ENCODE peak calls at places on chromosomes 5 and 9, in four cellular contexts. F is IMR-90, Q is H9, L is H1. H is an unnamed sample.

GRCh38 chr5:150153957-150154617 is 1.6 kb downstream of the PDGFRB start:
- DNase-seq in L (no peak), Q (no peak), F (peak; percentile 80), H (peak; percentile 78)

GRCh38 chr5:9898319-9898718 is 268.2 kb upstream of the TAS2R1 start:
- DNase-seq in L (no peak), Q (peak; percentile 59), F (peak; percentile 49), H (peak; percentile 71)

GRCh38 chr5:109718632-109719031 is 28.9 kb downstream of the MAN2A1 start:
- DNase-seq in Q (no peak), L (no peak), F (peak; percentile 14), H (no peak)

GRCh38 chr5:58317009-58317408 is 142.9 kb downstream of the PLK2 start:
- DNase-seq in L (no peak), Q (no peak), F (no peak), H (no peak)

GRCh38 chr5:171647043-171647899 is 138.3 kb upstream of the SMIM23 start:
- DNase-seq in Q (peak; percentile 69), L (no peak), F (peak; percentile 79), H (peak; percentile 72)

GRCh38 chr5:114097570-114097969 is 264.3 kb upstream of the KCNN2 start:
- DNase-seq in F (no peak), Q (no peak), L (no peak), H (peak; percentile 48)

GRCh38 chr5:150665044-150665443 is 4.0 kb downstream of the MYOZ3 start:
- DNase-seq in Q (peak; percentile 19), L (no peak), F (peak; percentile 62), H (no peak)

GRCh38 chr5:81336528-81336927 is 35.1 kb downstream of the ZCCHC9 start:
- DNase-seq in Q (no peak), L (no peak), F (peak; percentile 4), H (no peak)

GRCh38 chr5:158590936-158591863 is 508.5 kb downstream of the EBF1 start:
- DNase-seq in F (no peak), L (no peak), Q (peak; percentile 63), H (peak; percentile 94)

GRCh38 chr5:158785397-158785796 is 314.3 kb downstream of the EBF1 start:
- DNase-seq in F (no peak), L (no peak), Q (no peak), H (no peak)

GRCh38 chr5:118533166-118533565 is 455.2 kb downstream of the DTWD2 start:
- DNase-seq in F (no peak), Q (no peak), L (no peak), H (no peak)

GRCh38 chr5:87113848-87114247 is 153.8 kb upstream of the RASA1 start:
- DNase-seq in L (no peak), F (peak; percentile 89), Q (no peak), H (no peak)

GRCh38 chr5:22852807-22853670 is at the start of gene CDH12:
- DNase-seq in L (no peak), F (no peak), Q (peak; percentile 67), H (peak; percentile 73)

GRCh38 chr9:35116539-35116897 is 856 bp upstream of the ATOSB start:
- DNase-seq in L (no peak), F (no peak), Q (no peak), H (no peak)

GRCh38 chr9:91384954-91385353 is 23.2 kb upstream of the AUH start:
- DNase-seq in L (no peak), Q (no peak), F (no peak), H (no peak)

GRCh38 chr9:131885144-131885609 is 145.3 kb upstream of the RAPGEF1 start:
- DNase-seq in F (no peak), L (no peak), Q (no peak), H (no peak)

GRCh38 chr5:38531518-38531917 is 24.9 kb downstream of the LIFR start:
- DNase-seq in L (no peak), F (no peak), Q (no peak), H (no peak)

GRCh38 chr9:22030101-22030598 is 21.0 kb upstream of the CDKN2B start:
- DNase-seq in F (peak; percentile 76), L (no peak), Q (no peak), H (no peak)

GRCh38 chr9:93954436-93955355 is at the start of gene BARX1:
- DNase-seq in F (no peak), Q (peak; percentile 53), L (no peak), H (no peak)

GRCh38 chr9:135101926-135102325 is 14.5 kb downstream of the OLFM1 start:
- DNase-seq in Q (no peak), F (no peak), L (no peak), H (no peak)

GRCh38 chr9:88533951-88534455 is 975 bp upstream of the NXNL2 start:
- DNase-seq in Q (peak; percentile 68), F (peak; percentile 57), L (no peak), H (peak; percentile 69)

GRCh38 chr5:35285435-35285834 is 55.1 kb upstream of the PRLR start:
- DNase-seq in Q (no peak), L (no peak), F (no peak), H (no peak)

GRCh38 chr5:67085616-67086015 is 111.0 kb downstream of the CD180 start:
- DNase-seq in F (no peak), Q (no peak), L (no peak), H (no peak)

GRCh38 chr5:140106101-140106500 is 7.8 kb upstream of the PURA start:
- DNase-seq in L (no peak), Q (no peak), F (no peak), H (no peak)

GRCh38 chr9:14437336-14438231 is 123.6 kb upstream of the NFIB start:
- DNase-seq in F (no peak), Q (no peak), L (no peak), H (no peak)

GRCh38 chr9:97889941-97890557 is 32.3 kb downstream of the TRMO start:
- DNase-seq in F (no peak), L (no peak), Q (peak; percentile 70), H (peak; percentile 51)

GRCh38 chr9:97895695-97896332 is 26.5 kb downstream of the TRMO start:
- DNase-seq in F (peak; percentile 15), Q (peak; percentile 81), L (no peak), H (peak; percentile 86)

GRCh38 chr9:97891736-97892135 is 30.6 kb downstream of the TRMO start:
- DNase-seq in L (no peak), F (no peak), Q (no peak), H (no peak)
- H4K5ac ChIP-seq in L (no peak overlapping the region), F (no peak overlapping the region), Q (no peak overlapping the region), H (no peak overlapping the region)

DNA sequence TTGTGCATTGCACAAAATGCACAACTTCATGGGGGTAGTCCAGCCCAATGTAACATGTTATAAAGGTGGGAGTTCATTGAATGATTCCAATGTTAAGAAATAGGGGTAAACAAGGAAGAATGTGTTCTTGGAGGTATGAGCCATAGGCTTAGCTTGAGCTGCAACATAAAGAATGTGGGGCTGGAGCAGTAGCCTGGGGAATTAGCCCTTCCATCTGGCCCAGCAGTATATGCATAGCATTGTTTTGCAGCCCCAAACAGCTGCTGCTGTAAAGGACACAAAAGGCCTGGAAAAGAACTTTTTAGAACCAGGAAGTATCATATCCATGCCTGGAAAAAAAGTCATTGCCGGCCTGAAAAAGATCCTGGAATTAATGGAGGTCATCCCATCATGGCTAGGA is 55.8 kb upstream of the SMARCA2 start:
- DNase-seq in F (no peak), Q (no peak), L (no peak), H (no peak)
- H3K18ac ChIP-seq in F (no peak overlapping the region), Q (no peak overlapping the region), L (no peak overlapping the region), H (no peak overlapping the region)

DNA sequence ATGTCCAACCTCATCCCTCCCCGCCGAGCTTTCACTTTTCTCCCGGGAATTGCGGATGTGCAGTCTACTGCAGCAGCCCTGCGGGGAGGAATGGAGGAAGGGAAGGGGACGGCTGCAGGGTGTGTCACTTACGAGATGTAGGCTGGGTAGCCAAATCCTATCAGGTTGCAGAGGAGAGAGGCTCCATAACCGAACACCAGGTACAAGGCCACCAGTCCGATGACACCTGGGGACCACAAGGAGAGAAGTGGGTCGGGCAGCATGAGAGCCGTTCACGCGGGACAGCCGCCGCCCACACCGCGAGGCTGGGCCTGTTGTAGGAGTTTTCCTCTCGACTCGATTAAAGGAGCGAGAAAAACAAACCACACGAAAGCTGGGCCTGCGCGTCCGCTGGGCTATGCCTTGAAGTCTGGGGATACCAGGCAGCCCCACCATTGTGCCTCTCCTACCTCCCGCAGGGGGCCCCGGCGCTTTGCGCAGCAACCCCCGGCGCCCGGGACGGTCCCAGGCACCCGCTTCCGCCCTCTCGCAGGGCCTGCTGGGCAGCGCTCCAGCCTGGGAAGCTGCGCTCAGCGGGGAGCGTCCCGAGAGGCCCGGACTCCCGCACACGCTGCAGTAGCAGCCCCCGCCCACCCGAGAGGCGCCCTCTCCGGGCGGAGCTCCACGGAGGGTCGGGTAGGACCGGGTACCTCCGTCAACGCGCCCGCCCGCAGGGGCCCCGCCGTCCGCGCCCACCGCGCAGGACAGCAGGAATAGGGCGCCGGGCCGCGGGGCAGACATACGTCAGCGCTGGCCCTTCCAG is 795 bp downstream of the REEP5 start:
- DNase-seq in Q (peak; percentile 72), L (no peak), F (peak; percentile 56), H (peak; percentile 82)
- H3K27ac ChIP-seq in Q (no peak overlapping the region), L (peak overlapping the region; percentile 43), F (peak overlapping the region; percentile 97), H (peak overlapping the region; percentile 67)

GRCh38 chr9:119838210-119838609 is 469.0 kb upstream of the BRINP1 start:
- DNase-seq in L (no peak), F (no peak), Q (no peak), H (no peak)
- H4K5ac ChIP-seq in L (no peak overlapping the region), F (no peak overlapping the region), Q (no peak overlapping the region), H (no peak overlapping the region)

GRCh38 chr9:107667269-107667681 is 177.7 kb upstream of the KLF4 start:
- DNase-seq in L (no peak), Q (no peak), F (peak; percentile 6), H (no peak)
- H3K18ac ChIP-seq in L (no peak overlapping the region), Q (no peak overlapping the region), F (no peak overlapping the region), H (no peak overlapping the region)

GRCh38 chr5:122434547-122434946 is 122.5 kb downstream of the SNCAIP start:
- DNase-seq in Q (no peak), L (no peak), F (no peak), H (no peak)
- H3K27ac ChIP-seq in Q (no peak overlapping the region), L (no peak overlapping the region), F (no peak overlapping the region), H (no peak overlapping the region)

DNA sequence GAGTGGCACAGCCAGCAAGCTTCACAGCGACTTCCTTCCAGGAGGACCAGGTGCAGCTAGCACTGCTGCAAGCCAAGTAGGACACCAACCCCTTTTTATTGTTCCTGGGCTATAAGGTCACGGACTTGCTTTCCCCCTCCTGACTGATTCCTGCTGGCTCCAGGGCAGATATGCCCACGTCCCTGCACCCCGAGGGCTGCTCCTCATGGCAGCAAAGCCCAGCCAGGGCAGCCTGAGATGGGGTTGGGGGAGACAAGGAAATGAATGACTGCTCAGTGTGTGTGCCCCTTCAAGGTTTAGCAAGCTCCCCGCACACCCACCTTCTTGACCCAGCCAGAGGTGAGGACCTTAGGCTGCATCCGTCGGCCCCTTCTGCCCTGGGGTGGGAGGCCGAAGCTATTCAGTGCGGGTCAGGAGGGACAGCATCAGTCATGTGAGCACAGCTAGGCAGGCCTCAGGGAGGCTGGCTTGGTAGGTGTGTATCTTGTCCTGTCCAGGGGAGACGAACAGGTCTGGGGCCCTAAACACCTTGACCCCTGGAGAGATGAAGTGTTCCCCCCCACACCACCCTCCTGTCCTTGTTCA is 136.2 kb upstream of the PHYKPL start:
- DNase-seq in Q (no peak), F (no peak), L (no peak), H (no peak)
- H4K5ac ChIP-seq in Q (no peak overlapping the region), F (no peak overlapping the region), L (no peak overlapping the region), H (no peak overlapping the region)

H was measured in mesendoderm.